ENCODE peak calls at places on chromosomes 11 and 22, in seven cellular contexts. Z, I, K, J, P, X and U are unnamed samples. For H3K27me3, the result is how much of the 10 kb centered on the place peaks cover.

GRCh38 chr11:67504950-67505561 is at the start of gene PITPNM1:
- DNase-seq in X (peak), I (peak), Z (peak), K (peak), P (peak), J (peak), U (peak)

GRCh38 chr11:107740256-107740655 is 28.4 kb upstream of the SLN start:
- DNase-seq in J (no peak), Z (no peak), I (no peak), K (no peak), P (no peak), X (no peak), U (no peak)

GRCh38 chr22:48804811-48805301 is 1022.8 kb downstream of the BRD1 start:
- DNase-seq in I (no peak), P (no peak), X (no peak), K (no peak), J (no peak), Z (no peak), U (no peak)

GRCh38 chr11:20031155-20032001 is 128.9 kb downstream of the DBX1 start:
- DNase-seq in I (no peak), P (no peak), J (no peak), K (no peak), X (no peak), Z (no peak), U (no peak)

GRCh38 chr11:100827934-100828661 is 141.0 kb downstream of the ARHGAP42 start:
- DNase-seq in P (no peak), J (no peak), X (no peak), I (no peak), K (no peak), Z (no peak), U (no peak)

GRCh38 chr11:108947654-108948570 is 283.0 kb downstream of the DDX10 start:
- DNase-seq in I (no peak), X (no peak), P (no peak), Z (no peak), J (no peak), K (no peak), U (no peak)

GRCh38 chr11:44572884-44573283 is 7.4 kb downstream of the CD82 start:
- DNase-seq in X (no peak), J (no peak), I (no peak), Z (no peak), P (no peak), K (no peak), U (peak)

GRCh38 chr11:124799384-124800225 is 601 bp downstream of the MSANTD2 start:
- DNase-seq in Z (no peak), I (peak), K (peak), J (peak), X (peak), P (peak), U (peak)

GRCh38 chr11:74154621-74155281 is 16.1 kb downstream of the C2CD3 start:
- DNase-seq in K (no peak), X (no peak), J (no peak), I (no peak), P (no peak), Z (no peak), U (no peak)

GRCh38 chr11:103709366-103709765 is 327.1 kb upstream of the DDI1 start:
- DNase-seq in K (no peak), Z (no peak), I (no peak), P (no peak), J (no peak), X (no peak), U (no peak)

GRCh38 chr11:87290304-87290922 is 252.7 kb downstream of the TMEM135 start:
- DNase-seq in J (peak), X (no peak), P (peak), Z (no peak), K (peak), I (no peak), U (peak)

GRCh38 chr11:86735462-86736302 is 63.3 kb upstream of the ME3 start:
- DNase-seq in Z (no peak), J (no peak), K (no peak), P (no peak), I (no peak), X (no peak), U (no peak)

GRCh38 chr11:29261831-29262230 is 755.0 kb downstream of the KCNA4 start:
- DNase-seq in Z (no peak), J (no peak), I (no peak), K (no peak), P (no peak), X (no peak), U (no peak)

GRCh38 chr11:82733444-82734119 is at the start of gene FAM181B:
- DNase-seq in K (peak), X (peak), Z (peak), I (peak), P (no peak), J (peak), U (peak)

DNA sequence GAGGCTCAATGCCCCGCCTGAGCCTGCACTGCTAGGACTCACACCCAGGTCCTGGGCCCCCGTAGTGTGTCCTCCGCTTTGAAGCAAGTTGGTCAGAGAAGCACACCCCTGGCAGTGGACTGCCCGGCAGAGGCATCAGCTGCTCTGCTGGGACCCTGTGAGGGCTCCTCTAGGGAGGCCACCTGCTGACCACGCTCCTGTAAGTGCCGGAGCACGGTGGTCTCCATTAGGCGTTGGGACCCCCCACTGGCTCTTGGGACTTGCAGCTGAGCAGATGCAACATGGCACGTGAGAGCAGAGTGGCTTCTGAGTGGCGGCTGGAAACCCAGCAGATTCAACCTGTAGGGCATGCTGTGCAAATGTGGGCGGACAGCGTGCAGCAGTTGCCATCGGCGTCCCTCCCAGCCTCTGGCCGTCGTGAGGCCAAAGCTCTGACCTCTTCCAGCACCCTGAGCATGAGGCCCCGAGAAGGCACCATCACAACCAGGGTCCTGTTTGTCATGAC is 16.9 kb downstream of the MRGPRG start:
- DNase-seq in P (no peak), Z (no peak), X (no peak), J (no peak), K (no peak), I (peak), U (no peak)
- H3K27me3 ChIP-seq in P (under half), Z (half or more), X (under half), J (under half), K (under half), I (under half), U (under half)

GRCh38 chr11:95803973-95804372 is 13.7 kb downstream of the CEP57 start:
- DNase-seq in X (no peak), J (no peak), K (no peak), I (no peak), Z (no peak), P (no peak), U (no peak)

GRCh38 chr11:95795627-95796308 is 5.5 kb downstream of the CEP57 start:
- DNase-seq in K (no peak), X (no peak), Z (no peak), J (no peak), P (no peak), I (no peak), U (peak)

GRCh38 chr11:95794086-95794485 is 3.8 kb downstream of the CEP57 start:
- DNase-seq in J (no peak), K (no peak), Z (no peak), P (no peak), I (no peak), X (no peak), U (no peak)

GRCh38 chr11:95802806-95803205 is 12.5 kb downstream of the CEP57 start:
- DNase-seq in J (no peak), X (no peak), K (no peak), P (no peak), I (no peak), Z (no peak), U (no peak)

GRCh38 chr11:95799531-95799930 is 9.2 kb downstream of the CEP57 start:
- DNase-seq in Z (no peak), I (no peak), J (no peak), P (no peak), X (no peak), K (no peak), U (no peak)
- H3K4me3 ChIP-seq in Z (no peak), I (no peak), J (no peak), P (no peak), X (no peak), K (no peak), U (no peak)

DNA sequence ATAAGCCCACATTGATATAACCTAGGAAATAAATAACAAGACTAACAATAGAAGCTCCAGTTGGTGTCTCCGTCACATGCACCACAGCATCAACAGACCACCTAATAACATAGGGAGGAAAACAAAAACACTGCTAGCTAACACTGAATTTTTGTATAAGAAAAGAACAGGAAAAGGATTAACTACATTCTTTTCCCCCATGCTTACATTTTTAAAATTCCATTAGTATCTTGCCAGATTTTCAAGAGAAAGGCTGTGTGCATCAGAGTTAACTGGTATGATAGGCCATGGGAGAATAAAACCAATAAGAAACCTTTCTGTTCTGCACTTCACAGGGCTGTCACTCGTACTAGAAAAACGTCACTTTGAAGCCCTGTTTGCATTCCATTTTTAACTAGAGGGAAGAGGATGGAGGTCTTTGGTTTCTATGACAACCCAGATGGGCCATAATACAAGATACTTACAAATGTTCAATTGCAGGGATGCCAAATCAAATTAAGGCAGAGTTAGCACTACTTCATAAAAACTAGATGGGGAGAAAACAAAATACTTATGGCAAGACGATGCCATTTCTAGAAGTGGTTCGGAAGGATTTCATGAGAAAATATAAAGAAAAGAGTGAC is 79.1 kb downstream of the LARGE2 start:
- DNase-seq in K (peak), P (no peak), X (no peak), I (no peak), Z (no peak), J (no peak), U (no peak)
- H3K27ac ChIP-seq in K (peak), P (no peak), X (no peak), I (no peak), Z (no peak), J (no peak), U (no peak)

GRCh38 chr11:32331098-32331497 is 104.2 kb downstream of the WT1 start:
- DNase-seq in Z (no peak), K (no peak), P (no peak), I (no peak), J (no peak), X (no peak), U (no peak)
- H3K27me3 ChIP-seq in Z (under half), K (under half), P (under half), I (under half), J (under half), X (under half), U (under half)

DNA sequence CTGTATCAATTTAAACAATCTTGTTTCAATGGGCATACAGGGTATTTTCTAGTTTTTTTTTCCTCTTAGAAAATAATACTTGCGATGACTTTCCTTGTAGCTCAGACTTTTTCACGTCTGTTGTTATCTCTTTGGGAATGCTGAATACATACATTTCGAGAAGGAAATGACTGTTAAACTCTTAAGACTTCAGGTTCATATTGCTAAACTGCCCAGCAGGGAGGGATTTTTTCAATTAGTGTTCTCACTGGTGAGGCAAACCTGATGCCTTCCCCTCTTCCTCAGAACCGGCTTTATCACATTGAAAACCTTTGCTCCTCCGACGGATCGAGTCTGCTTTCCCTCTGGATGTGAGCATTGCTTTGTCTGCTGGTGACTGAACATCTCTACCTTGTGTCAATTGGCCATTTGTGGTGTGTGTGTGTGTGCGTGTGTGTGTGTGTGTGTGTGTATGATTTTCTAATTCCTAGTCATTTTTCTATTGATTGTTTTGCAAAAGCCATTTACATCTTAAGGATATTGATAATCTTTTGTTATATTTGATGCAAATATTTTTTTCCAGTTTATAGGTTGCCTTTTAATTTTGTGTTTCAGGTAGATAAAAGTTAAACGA is 6.6 kb downstream of the NEAT1 start:
- DNase-seq in K (no peak), P (no peak), Z (peak), X (no peak), I (peak), J (no peak), U (peak)
- H3K4me3 ChIP-seq in K (no peak), P (peak), Z (no peak), X (peak), I (peak), J (peak), U (no peak)